ENCODE peak calls at places on chromosomes 16 and 17, in ten cellular contexts. R is mesendoderm; W is CD8-positive, alpha-beta T cell; T is Caco-2; G is sigmoid colon; B is mammary epithelial cell; H is kidney epithelial cell; Y is heart right ventricle; J is IMR-90; O is testis. C is an unnamed sample. For H3K27me3 and H3K36me3, the result is how much of the 10 kb centered on the place peaks cover.

GRCh38 chr16:69747115-69747514 is 7.6 kb downstream of the NOB1 start:
- DNase-seq in R (peak), W (no peak), T (no peak), G (no peak), B (no peak), H (no peak), Y (no peak), J (no peak), O (no peak), C (no peak)

GRCh38 chr17:4834621-4835020 is 1.5 kb downstream of the MINK1 start:
- DNase-seq in R (no peak), W (no peak), T (no peak), G (no peak), B (peak), H (no peak), Y (no peak), J (no peak), O (no peak), C (no peak)

GRCh38 chr16:57797526-57798266 is 4.6 kb downstream of the KIFC3 start:
- DNase-seq in R (peak), W (no peak), T (peak), G (no peak), B (peak), H (no peak), Y (peak), J (no peak), O (no peak), C (no peak)

GRCh38 chr17:7443499-7444485 is 1.1 kb upstream of the CHRNB1 start:
- DNase-seq in R (no peak), W (no peak), T (no peak), G (no peak), B (peak), H (no peak), Y (no peak), J (peak), O (no peak), C (no peak)

GRCh38 chr17:50052822-50053653 is 2.9 kb upstream of the ITGA3 start:
- DNase-seq in R (no peak), W (no peak), T (peak), G (no peak), B (no peak), H (no peak), Y (peak), J (peak), O (peak), C (no peak)

GRCh38 chr16:79770244-79771064 is 169.9 kb upstream of the MAF start:
- DNase-seq in R (peak), W (peak), T (peak), G (peak), B (peak), H (peak), Y (peak), J (peak), O (peak), C (peak)

GRCh38 chr16:78228704-78229103 is 129.2 kb downstream of the WWOX start:
- DNase-seq in R (no peak), W (no peak), T (no peak), G (no peak), B (no peak), H (no peak), Y (no peak), J (no peak), O (no peak), C (no peak)

GRCh38 chr17:42653179-42654124 is 5.6 kb upstream of the TUBG2 start:
- DNase-seq in R (peak), W (no peak), T (no peak), G (peak), B (no peak), H (no peak), Y (peak), J (peak), O (peak), C (peak)

GRCh38 chr16:67723151-67723915 is 4.2 kb upstream of the GFOD2 start:
- DNase-seq in R (peak), W (no peak), T (no peak), G (peak), B (peak), H (peak), Y (no peak), J (peak), O (no peak), C (no peak)

GRCh38 chr16:2156025-2156848 is 655 bp downstream of the TRAF7 start:
- DNase-seq in R (peak), W (no peak), T (no peak), G (no peak), B (peak), H (no peak), Y (no peak), J (peak), O (no peak), C (peak)

GRCh38 chr17:43564080-43564594 is 18.0 kb upstream of the ETV4 start:
- DNase-seq in R (no peak), W (no peak), T (no peak), G (no peak), B (no peak), H (no peak), Y (no peak), J (no peak), O (no peak), C (no peak)

GRCh38 chr16:88069397-88070168 is 118.3 kb downstream of the BANP start:
- DNase-seq in R (no peak), W (no peak), T (no peak), G (peak), B (no peak), H (no peak), Y (no peak), J (no peak), O (no peak), C (no peak)
- H3K4me3 ChIP-seq in R (no peak), W (no peak), T (no peak), G (no peak), B (no peak), H (no peak), Y (no peak), J (no peak), O (no peak), C (no peak)

GRCh38 chr16:54291981-54292487 is 5.4 kb upstream of the IRX3 start:
- DNase-seq in R (no peak), W (no peak), T (no peak), G (no peak), B (no peak), H (no peak), Y (no peak), J (no peak), O (no peak), C (no peak)
- H3K27me3 ChIP-seq in R (under half), W (under half), T (under half), G (under half), B (under half), H (under half), Y (under half), J (half or more), O (under half), C (under half)

GRCh38 chr16:15639061-15639568 is 3.8 kb downstream of the MARF1 start:
- DNase-seq in R (no peak), W (no peak), T (no peak), G (no peak), B (no peak), H (no peak), Y (no peak), J (no peak), O (no peak), C (no peak)

GRCh38 chr16:15636392-15636873 is 6.5 kb downstream of the MARF1 start:
- DNase-seq in R (no peak), W (no peak), T (no peak), G (no peak), B (no peak), H (no peak), Y (no peak), J (no peak), O (no peak), C (no peak)

GRCh38 chr16:15640966-15641365 is 2.0 kb downstream of the MARF1 start:
- DNase-seq in R (no peak), W (no peak), T (no peak), G (no peak), B (no peak), H (no peak), Y (no peak), J (no peak), O (no peak), C (no peak)

GRCh38 chr16:15631730-15632409 is 11.1 kb downstream of the MARF1 start:
- DNase-seq in R (no peak), W (no peak), T (no peak), G (no peak), B (no peak), H (no peak), Y (no peak), J (no peak), O (no peak), C (no peak)

GRCh38 chr16:15635926-15636325 is 7.0 kb downstream of the MARF1 start:
- DNase-seq in R (no peak), W (no peak), T (no peak), G (no peak), B (no peak), H (no peak), Y (no peak), J (no peak), O (no peak), C (no peak)
- H3K36me3 ChIP-seq in R (under half), W (under half), T (under half), G (half or more), B (under half), H (under half), Y (under half), J (under half), O (under half), C (half or more)

DNA sequence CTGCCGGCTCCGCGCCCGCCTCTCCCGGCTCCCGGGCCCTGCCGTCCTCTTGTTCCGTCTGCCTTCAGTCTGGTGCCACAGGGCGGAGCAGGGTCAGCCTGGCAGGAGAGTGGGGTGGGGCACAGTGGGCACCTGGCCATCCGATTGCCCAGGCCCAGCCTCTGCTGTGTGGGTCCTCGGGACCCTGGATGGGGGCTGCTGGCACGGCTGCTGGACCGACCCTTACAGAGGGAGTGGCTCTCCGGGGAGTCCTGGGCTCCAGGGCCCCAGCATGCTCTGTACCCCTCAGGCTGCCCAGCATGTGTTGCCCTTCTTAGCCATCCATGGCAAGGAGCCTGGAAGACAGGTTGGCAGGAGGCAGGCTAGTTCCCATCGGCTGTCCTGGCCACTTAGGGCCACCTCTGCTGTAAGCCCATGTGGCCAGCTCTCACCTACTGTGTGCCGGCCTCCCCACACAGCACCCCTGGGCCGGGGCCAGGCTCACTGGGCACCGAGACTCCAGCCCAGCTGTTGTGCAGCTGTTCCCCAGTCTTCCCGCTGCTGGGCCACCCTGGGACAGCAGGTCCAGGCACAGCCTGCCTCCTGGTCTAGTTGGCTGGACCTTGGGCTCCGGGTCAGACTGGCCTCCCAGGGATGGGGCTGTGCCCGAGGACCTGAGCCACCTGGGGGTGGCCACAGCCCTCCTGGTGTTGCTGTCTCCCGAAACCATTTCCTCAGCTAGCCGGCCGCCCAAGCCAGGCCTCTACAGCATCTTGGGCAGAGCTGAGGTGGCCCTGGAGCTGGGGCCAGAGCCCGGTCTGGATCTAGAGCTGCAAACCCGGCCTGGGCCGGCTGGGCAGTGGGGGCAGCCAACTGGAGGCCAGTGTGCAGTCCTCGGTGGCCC is 24.9 kb downstream of the BAHCC1 start:
- DNase-seq in R (no peak), W (no peak), T (no peak), G (peak), B (no peak), H (no peak), Y (no peak), J (no peak), O (no peak), C (peak)
- H3K4me3 ChIP-seq in R (no peak), W (no peak), T (peak), G (peak), B (no peak), H (no peak), Y (peak), J (no peak), O (no peak), C (peak)

GRCh38 chr17:38706625-38707298 is 1.7 kb downstream of the MLLT6 start:
- DNase-seq in R (no peak), W (no peak), T (no peak), G (no peak), B (peak), H (no peak), Y (no peak), J (no peak), O (peak), C (no peak)
- H3K27me3 ChIP-seq in R (under half), W (under half), T (under half), G (under half), B (under half), H (under half), Y (under half), J (under half), O (under half), C (under half)